ENCODE peak calls at places on chromosomes 2 and 18, in six cellular contexts. L, R, Q, F, I and G are unnamed samples.

GRCh38 chr2:33522571-33522970 is 46.1 kb downstream of the RASGRP3 start:
- DNase-seq in I (no peak), R (no peak), L (no peak), Q (no peak), F (peak; percentile 42), G (no peak)

GRCh38 chr18:24136967-24137373 is 1.9 kb upstream of the CABYR start:
- DNase-seq in I (no peak), Q (peak; percentile 28), L (no peak), F (peak; percentile 62), R (no peak), G (no peak)

GRCh38 chr2:8453904-8454302 is 228.0 kb upstream of the ID2 start:
- DNase-seq in Q (no peak), F (peak; percentile 8), I (no peak), L (no peak), R (no peak), G (no peak)

GRCh38 chr18:9736942-9737813 is 29.1 kb downstream of the RAB31 start:
- DNase-seq in R (no peak), F (peak; percentile 71), I (no peak), L (no peak), Q (no peak), G (no peak)

GRCh38 chr2:169693344-169693743 is 861 bp downstream of the CFAP210 start:
- DNase-seq in Q (no peak), R (no peak), F (no peak), L (no peak), I (no peak), G (peak; percentile 14)

GRCh38 chr2:204550738-204551137 is 5.5 kb downstream of the PARD3B start:
- DNase-seq in R (no peak), F (peak; percentile 96), L (no peak), I (no peak), Q (no peak), G (no peak)

GRCh38 chr2:25312958-25313710 is 28.6 kb downstream of the DNMT3A start:
- DNase-seq in F (no peak), L (no peak), R (no peak), I (no peak), Q (no peak), G (no peak)

GRCh38 chr2:164747786-164748433 is 93.7 kb downstream of the COBLL1 start:
- DNase-seq in F (no peak), Q (no peak), I (no peak), R (no peak), L (no peak), G (no peak)

GRCh38 chr2:85135066-85135914 is 2.1 kb downstream of the TCF7L1 start:
- DNase-seq in L (no peak), R (peak; percentile 5), Q (no peak), I (no peak), F (no peak), G (no peak)

GRCh38 chr2:160209457-160209856 is 9.4 kb upstream of the ITGB6 start:
- DNase-seq in L (no peak), F (peak; percentile 99), I (no peak), Q (no peak), R (no peak), G (no peak)

GRCh38 chr2:97766567-97766966 is 53.2 kb downstream of the ZAP70 start:
- DNase-seq in I (no peak), R (no peak), L (no peak), Q (no peak), F (no peak), G (no peak)

GRCh38 chr2:112480540-112481049 is 1.4 kb upstream of the TTL start:
- DNase-seq in L (no peak), I (no peak), R (peak; percentile 63), F (no peak), Q (no peak), G (no peak)

GRCh38 chr2:190043441-190043840 is 19.1 kb downstream of the MSTN start:
- DNase-seq in F (peak; percentile 14), Q (no peak), R (no peak), L (no peak), I (no peak), G (no peak)

GRCh38 chr18:35344736-35345459 is 678 bp upstream of the ZNF24 start:
- DNase-seq in F (no peak), I (peak; percentile 24), R (peak; percentile 3), L (no peak), Q (no peak), G (no peak)

GRCh38 chr2:197339496-197340220 is 29.1 kb upstream of the ANKRD44 start:
- DNase-seq in Q (no peak), L (no peak), I (no peak), F (no peak), R (no peak), G (no peak)

GRCh38 chr2:232503792-232504323 is 16.2 kb upstream of the ECEL1 start:
- DNase-seq in F (no peak), R (no peak), Q (no peak), I (no peak), L (no peak), G (no peak)

GRCh38 chr2:22952671-22953070 is 432.3 kb upstream of the KLHL29 start:
- DNase-seq in F (no peak), L (no peak), R (no peak), Q (no peak), I (no peak), G (no peak)

GRCh38 chr2:157497603-157498314 is 53.9 kb upstream of the CYTIP start:
- DNase-seq in I (peak; percentile 4), Q (peak; percentile 45), F (peak; percentile 49), L (no peak), R (peak; percentile 51), G (peak; percentile 31)

GRCh38 chr18:58359226-58360019 is 269.5 kb downstream of the ALPK2 start:
- DNase-seq in I (no peak), R (no peak), L (no peak), F (peak; percentile 33), Q (no peak), G (no peak)

GRCh38 chr2:27954771-27955384 is 64.3 kb downstream of the BABAM2 start:
- DNase-seq in F (peak; percentile 97), L (peak; percentile 31), Q (peak; percentile 84), R (peak; percentile 3), I (no peak), G (peak; percentile 85)

GRCh38 chr2:37616674-37616999 is 54.8 kb downstream of the CDC42EP3 start:
- DNase-seq in Q (no peak), R (no peak), F (peak; percentile 92), L (no peak), I (no peak), G (no peak)

GRCh38 chr2:210195066-210195852 is 24.1 kb upstream of the KANSL1L start:
- DNase-seq in I (no peak), R (peak; percentile 10), F (peak; percentile 58), Q (peak; percentile 36), L (no peak), G (peak; percentile 28)

GRCh38 chr2:186772579-186772978 is 76.4 kb downstream of the ZSWIM2 start:
- DNase-seq in I (no peak), Q (no peak), F (no peak), L (no peak), R (no peak), G (no peak)

GRCh38 chr18:32358075-32358474 is 112.6 kb downstream of the GAREM1 start:
- DNase-seq in I (no peak), Q (no peak), R (no peak), L (no peak), F (no peak), G (no peak)

GRCh38 chr2:143937563-143938346 is 582.2 kb downstream of the ZEB2 start:
- DNase-seq in F (no peak), I (peak; percentile 4), R (peak; percentile 3), Q (no peak), L (no peak), G (no peak)

GRCh38 chr18:55982992-55983391 is 395.0 kb upstream of the TCF4 start:
- DNase-seq in F (peak; percentile 51), L (no peak), R (no peak), Q (no peak), I (no peak), G (no peak)

GRCh38 chr2:53877556-53877955 is 17.8 kb upstream of the GPR75 start:
- DNase-seq in F (peak; percentile 62), R (no peak), L (no peak), I (no peak), Q (no peak), G (no peak)

GRCh38 chr2:76298022-76298421 is 587.3 kb upstream of the GCFC2 start:
- DNase-seq in R (no peak), L (no peak), I (no peak), Q (no peak), F (no peak), G (no peak)

GRCh38 chr2:53755022-53755630 is 12.5 kb upstream of the CHAC2 start:
- DNase-seq in L (peak; percentile 21), R (no peak), F (no peak), I (no peak), Q (peak; percentile 7), G (no peak)

GRCh38 chr2:158923641-158924040 is 44.8 kb upstream of the TANC1 start:
- DNase-seq in R (no peak), Q (no peak), L (no peak), F (no peak), I (no peak), G (no peak)

GRCh38 chr18:58993260-58993659 is 128.6 kb downstream of the ZNF532 start:
- DNase-seq in Q (no peak), R (no peak), I (no peak), F (peak; percentile 90), L (no peak), G (no peak)

GRCh38 chr18:79507076-79507545 is 111.4 kb downstream of the NFATC1 start:
- DNase-seq in Q (no peak), F (no peak), R (peak; percentile 48), L (peak; percentile 46), I (peak; percentile 41), G (no peak)